ENCODE peak calls at places on chromosomes 7 and 10, in six cellular contexts. Y, X, W, V, T and S are unnamed samples.
A peak's percentile ranks its signal among the peaks of the same experiment; 100 is the strongest.

GRCh38 chr10:44405038-44405437 is 20.1 kb upstream of the CXCL12 start:
- DNase-seq in Y (no peak), X (no peak), V (no peak), T (no peak), W (no peak), S (no peak)

GRCh38 chr7:152103066-152103465 is 77.6 kb downstream of the GALNT11 start:
- DNase-seq in W (no peak), X (no peak), Y (no peak), V (no peak), T (no peak), S (no peak)

GRCh38 chr7:143015926-143016490 is 10.9 kb downstream of the OR9A2 start:
- DNase-seq in X (no peak), T (no peak), Y (no peak), W (no peak), V (no peak), S (peak; percentile 36)

GRCh38 chr7:48428091-48428710 is 256.9 kb downstream of the ABCA13 start:
- DNase-seq in W (no peak), V (peak; percentile 9), Y (no peak), T (no peak), X (no peak), S (no peak)

GRCh38 chr10:104617831-104618230 is 23.3 kb upstream of the SORCS3 start:
- DNase-seq in X (no peak), V (no peak), W (no peak), T (no peak), Y (no peak), S (no peak)

GRCh38 chr7:23893942-23894890 is 184.2 kb downstream of the STK31 start:
- DNase-seq in W (no peak), V (no peak), T (peak; percentile 74), Y (no peak), X (no peak), S (no peak)

GRCh38 chr7:79823246-79823951 is 311.2 kb upstream of the GNAI1 start:
- DNase-seq in Y (no peak), V (no peak), X (no peak), T (no peak), W (peak; percentile 48), S (peak; percentile 11)

GRCh38 chr10:93938140-93938539 is 44.4 kb downstream of the SLC35G1 start:
- DNase-seq in X (no peak), V (no peak), Y (no peak), T (no peak), W (no peak), S (no peak)

GRCh38 chr10:87842776-87843497 is 20.4 kb downstream of the KLLN start:
- DNase-seq in V (no peak), X (no peak), T (no peak), W (no peak), Y (no peak), S (no peak)